ENCODE peak calls at places on chromosomes 12 and 14, in nine cellular contexts. One of them, this sample, is unnamed.

GRCh38 chr12:124125472-124125871 is 152.5 kb downstream of the ZNF664 start:
- DNase-seq in HFF-Myc: no peak
- DNase-seq in PC-9: no peak
- DNase-seq in bronchial epithelial cell: peak
- DNase-seq in epithelial cell of esophagus: peak
- DNase-seq in progenitor cell of endocrine pancreas: no peak
- DNase-seq in GM20000: peak
- DNase-seq in glutamatergic neuron: no peak
- DNase-seq in fibroblast of pulmonary artery: no peak
- DNase-seq in this sample: no peak

GRCh38 chr14:94128216-94128839 is 1.1 kb downstream of the IFI27L2 start:
- DNase-seq in HFF-Myc: no peak
- DNase-seq in PC-9: no peak
- DNase-seq in bronchial epithelial cell: no peak
- DNase-seq in epithelial cell of esophagus: no peak
- DNase-seq in progenitor cell of endocrine pancreas: no peak
- DNase-seq in GM20000: no peak
- DNase-seq in glutamatergic neuron: no peak
- DNase-seq in fibroblast of pulmonary artery: no peak
- DNase-seq in this sample: no peak

GRCh38 chr14:100826371-100827139 is 637 bp downstream of the MEG3 start:
- DNase-seq in HFF-Myc: no peak
- DNase-seq in PC-9: no peak
- DNase-seq in bronchial epithelial cell: no peak
- DNase-seq in epithelial cell of esophagus: no peak
- DNase-seq in progenitor cell of endocrine pancreas: no peak
- DNase-seq in GM20000: no peak
- DNase-seq in glutamatergic neuron: no peak
- DNase-seq in fibroblast of pulmonary artery: no peak
- DNase-seq in this sample: no peak

GRCh38 chr14:66403183-66403582 is 83.0 kb upstream of the CCDC196 start:
- DNase-seq in HFF-Myc: peak
- DNase-seq in PC-9: no peak
- DNase-seq in bronchial epithelial cell: peak
- DNase-seq in epithelial cell of esophagus: peak
- DNase-seq in progenitor cell of endocrine pancreas: no peak
- DNase-seq in GM20000: peak
- DNase-seq in glutamatergic neuron: no peak
- DNase-seq in fibroblast of pulmonary artery: peak
- DNase-seq in this sample: no peak

GRCh38 chr12:46258129-46258528 is 10.7 kb downstream of the SLC38A1 start:
- DNase-seq in HFF-Myc: no peak
- DNase-seq in PC-9: no peak
- DNase-seq in bronchial epithelial cell: no peak
- DNase-seq in epithelial cell of esophagus: no peak
- DNase-seq in progenitor cell of endocrine pancreas: no peak
- DNase-seq in GM20000: no peak
- DNase-seq in glutamatergic neuron: no peak
- DNase-seq in fibroblast of pulmonary artery: no peak
- DNase-seq in this sample: no peak

GRCh38 chr12:124464830-124465229 is 102.6 kb downstream of the NCOR2 start:
- DNase-seq in HFF-Myc: no peak
- DNase-seq in PC-9: no peak
- DNase-seq in bronchial epithelial cell: no peak
- DNase-seq in epithelial cell of esophagus: peak
- DNase-seq in progenitor cell of endocrine pancreas: no peak
- DNase-seq in GM20000: no peak
- DNase-seq in glutamatergic neuron: no peak
- DNase-seq in fibroblast of pulmonary artery: no peak
- DNase-seq in this sample: no peak

GRCh38 chr14:90846511-90846910 is 30.3 kb upstream of the TTC7B start:
- DNase-seq in HFF-Myc: no peak
- DNase-seq in PC-9: no peak
- DNase-seq in bronchial epithelial cell: peak
- DNase-seq in epithelial cell of esophagus: peak
- DNase-seq in progenitor cell of endocrine pancreas: no peak
- DNase-seq in GM20000: no peak
- DNase-seq in glutamatergic neuron: no peak
- DNase-seq in fibroblast of pulmonary artery: no peak
- DNase-seq in this sample: no peak

GRCh38 chr14:101857226-101857625 is 95.7 kb downstream of the PPP2R5C start:
- DNase-seq in HFF-Myc: no peak
- DNase-seq in PC-9: no peak
- DNase-seq in bronchial epithelial cell: peak
- DNase-seq in epithelial cell of esophagus: no peak
- DNase-seq in progenitor cell of endocrine pancreas: no peak
- DNase-seq in GM20000: no peak
- DNase-seq in glutamatergic neuron: no peak
- DNase-seq in fibroblast of pulmonary artery: no peak
- DNase-seq in this sample: no peak

GRCh38 chr12:102958073-102958829 is 777 bp downstream of the ASCL1 start:
- DNase-seq in HFF-Myc: no peak
- DNase-seq in PC-9: no peak
- DNase-seq in bronchial epithelial cell: no peak
- DNase-seq in epithelial cell of esophagus: peak
- DNase-seq in progenitor cell of endocrine pancreas: peak
- DNase-seq in GM20000: peak
- DNase-seq in glutamatergic neuron: peak
- DNase-seq in fibroblast of pulmonary artery: peak
- DNase-seq in this sample: no peak

GRCh38 chr14:58826845-58827686 is 189.3 kb downstream of the DACT1 start:
- DNase-seq in HFF-Myc: no peak
- DNase-seq in PC-9: no peak
- DNase-seq in bronchial epithelial cell: no peak
- DNase-seq in epithelial cell of esophagus: no peak
- DNase-seq in progenitor cell of endocrine pancreas: no peak
- DNase-seq in GM20000: no peak
- DNase-seq in glutamatergic neuron: no peak
- DNase-seq in fibroblast of pulmonary artery: no peak
- DNase-seq in this sample: no peak

GRCh38 chr14:69328765-69329164 is 68.8 kb downstream of the GALNT16 start:
- DNase-seq in HFF-Myc: no peak
- DNase-seq in PC-9: no peak
- DNase-seq in bronchial epithelial cell: no peak
- DNase-seq in epithelial cell of esophagus: no peak
- DNase-seq in progenitor cell of endocrine pancreas: no peak
- DNase-seq in GM20000: no peak
- DNase-seq in glutamatergic neuron: no peak
- DNase-seq in fibroblast of pulmonary artery: no peak
- DNase-seq in this sample: no peak

GRCh38 chr12:63362801-63363200 is 211.8 kb upstream of the AVPR1A start:
- DNase-seq in HFF-Myc: peak
- DNase-seq in PC-9: no peak
- DNase-seq in bronchial epithelial cell: peak
- DNase-seq in epithelial cell of esophagus: peak
- DNase-seq in progenitor cell of endocrine pancreas: no peak
- DNase-seq in GM20000: no peak
- DNase-seq in glutamatergic neuron: no peak
- DNase-seq in fibroblast of pulmonary artery: no peak
- DNase-seq in this sample: no peak

GRCh38 chr12:132222808-132223173 is 78.5 kb downstream of the NOC4L start:
- DNase-seq in HFF-Myc: no peak
- DNase-seq in PC-9: no peak
- DNase-seq in bronchial epithelial cell: no peak
- DNase-seq in epithelial cell of esophagus: no peak
- DNase-seq in progenitor cell of endocrine pancreas: no peak
- DNase-seq in GM20000: no peak
- DNase-seq in glutamatergic neuron: no peak
- DNase-seq in fibroblast of pulmonary artery: no peak
- DNase-seq in this sample: no peak

GRCh38 chr12:13223941-13224340 is 27.4 kb downstream of the EMP1 start:
- DNase-seq in HFF-Myc: no peak
- DNase-seq in PC-9: no peak
- DNase-seq in bronchial epithelial cell: no peak
- DNase-seq in epithelial cell of esophagus: no peak
- DNase-seq in progenitor cell of endocrine pancreas: no peak
- DNase-seq in GM20000: no peak
- DNase-seq in glutamatergic neuron: no peak
- DNase-seq in fibroblast of pulmonary artery: peak
- DNase-seq in this sample: no peak

GRCh38 chr14:79809849-79810612 is 401.3 kb downstream of the DIO2 start:
- DNase-seq in HFF-Myc: no peak
- DNase-seq in PC-9: peak
- DNase-seq in bronchial epithelial cell: peak
- DNase-seq in epithelial cell of esophagus: peak
- DNase-seq in progenitor cell of endocrine pancreas: no peak
- DNase-seq in GM20000: no peak
- DNase-seq in glutamatergic neuron: no peak
- DNase-seq in fibroblast of pulmonary artery: peak
- DNase-seq in this sample: no peak

DNA sequence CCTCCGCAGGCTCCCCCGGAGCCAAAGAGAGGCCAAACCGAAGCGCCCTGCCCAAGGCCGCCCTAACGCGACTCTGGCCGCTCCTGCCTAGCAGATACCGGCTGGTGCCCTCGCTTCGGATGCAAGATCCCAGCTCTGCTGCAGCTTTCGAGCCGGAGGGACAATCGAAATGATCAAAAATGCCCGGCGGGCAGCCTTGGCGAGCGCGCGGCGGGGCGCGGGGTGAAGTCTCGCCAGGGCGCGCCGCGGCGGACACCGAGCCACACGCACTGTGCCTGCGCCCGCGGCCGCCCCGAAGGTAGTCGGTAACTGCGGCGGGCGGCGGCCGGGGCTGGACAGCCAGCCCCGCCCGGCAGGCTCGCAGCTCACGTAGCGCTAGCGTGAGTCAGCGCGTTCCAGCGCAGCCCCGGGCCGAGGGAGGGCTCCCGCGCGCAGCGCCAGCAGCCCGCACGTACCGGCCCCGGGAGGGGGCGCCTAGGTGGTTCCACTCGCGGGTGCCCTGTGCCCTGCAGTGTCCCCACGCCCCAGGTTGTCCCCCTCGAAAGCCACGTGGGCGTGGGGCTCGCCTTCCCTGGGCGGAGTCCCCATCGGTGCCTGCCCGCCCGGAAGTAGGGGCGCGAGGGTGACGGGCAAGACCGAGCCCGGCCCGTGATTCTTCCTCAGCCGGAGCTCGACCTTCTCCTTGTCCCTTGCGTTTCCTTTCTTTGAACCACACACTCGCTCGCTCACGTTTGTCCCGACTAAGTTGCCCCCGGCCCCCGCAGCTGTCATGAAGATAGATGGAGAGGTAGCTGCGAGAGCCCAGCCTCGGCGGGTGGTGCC is 109.3 kb upstream of the EGLN3 start:
- DNase-seq in HFF-Myc: no peak
- DNase-seq in PC-9: peak
- DNase-seq in bronchial epithelial cell: peak
- DNase-seq in epithelial cell of esophagus: peak
- DNase-seq in progenitor cell of endocrine pancreas: peak
- DNase-seq in GM20000: peak
- DNase-seq in glutamatergic neuron: peak
- DNase-seq in fibroblast of pulmonary artery: peak
- DNase-seq in this sample: peak
- TF ChIP-seq CTCF in HFF-Myc: peak
- TF ChIP-seq CTCF in PC-9: no peak
- TF ChIP-seq CTCF in bronchial epithelial cell: peak
- TF ChIP-seq CTCF in epithelial cell of esophagus: peak
- TF ChIP-seq CTCF in progenitor cell of endocrine pancreas: peak
- TF ChIP-seq CTCF in GM20000: peak
- TF ChIP-seq CTCF in glutamatergic neuron: no peak
- TF ChIP-seq CTCF in fibroblast of pulmonary artery: no peak
- TF ChIP-seq CTCF in this sample: peak

GRCh38 chr12:42240131-42240750 is 2.2 kb upstream of the YAF2 start:
- DNase-seq in HFF-Myc: no peak
- DNase-seq in PC-9: no peak
- DNase-seq in bronchial epithelial cell: no peak
- DNase-seq in epithelial cell of esophagus: no peak
- DNase-seq in progenitor cell of endocrine pancreas: no peak
- DNase-seq in GM20000: no peak
- DNase-seq in glutamatergic neuron: no peak
- DNase-seq in fibroblast of pulmonary artery: no peak
- DNase-seq in this sample: no peak
- TF ChIP-seq CTCF in HFF-Myc: no peak
- TF ChIP-seq CTCF in PC-9: no peak
- TF ChIP-seq CTCF in bronchial epithelial cell: no peak
- TF ChIP-seq CTCF in epithelial cell of esophagus: no peak
- TF ChIP-seq CTCF in progenitor cell of endocrine pancreas: no peak
- TF ChIP-seq CTCF in GM20000: no peak
- TF ChIP-seq CTCF in glutamatergic neuron: no peak
- TF ChIP-seq CTCF in fibroblast of pulmonary artery: no peak
- TF ChIP-seq CTCF in this sample: no peak

DNA sequence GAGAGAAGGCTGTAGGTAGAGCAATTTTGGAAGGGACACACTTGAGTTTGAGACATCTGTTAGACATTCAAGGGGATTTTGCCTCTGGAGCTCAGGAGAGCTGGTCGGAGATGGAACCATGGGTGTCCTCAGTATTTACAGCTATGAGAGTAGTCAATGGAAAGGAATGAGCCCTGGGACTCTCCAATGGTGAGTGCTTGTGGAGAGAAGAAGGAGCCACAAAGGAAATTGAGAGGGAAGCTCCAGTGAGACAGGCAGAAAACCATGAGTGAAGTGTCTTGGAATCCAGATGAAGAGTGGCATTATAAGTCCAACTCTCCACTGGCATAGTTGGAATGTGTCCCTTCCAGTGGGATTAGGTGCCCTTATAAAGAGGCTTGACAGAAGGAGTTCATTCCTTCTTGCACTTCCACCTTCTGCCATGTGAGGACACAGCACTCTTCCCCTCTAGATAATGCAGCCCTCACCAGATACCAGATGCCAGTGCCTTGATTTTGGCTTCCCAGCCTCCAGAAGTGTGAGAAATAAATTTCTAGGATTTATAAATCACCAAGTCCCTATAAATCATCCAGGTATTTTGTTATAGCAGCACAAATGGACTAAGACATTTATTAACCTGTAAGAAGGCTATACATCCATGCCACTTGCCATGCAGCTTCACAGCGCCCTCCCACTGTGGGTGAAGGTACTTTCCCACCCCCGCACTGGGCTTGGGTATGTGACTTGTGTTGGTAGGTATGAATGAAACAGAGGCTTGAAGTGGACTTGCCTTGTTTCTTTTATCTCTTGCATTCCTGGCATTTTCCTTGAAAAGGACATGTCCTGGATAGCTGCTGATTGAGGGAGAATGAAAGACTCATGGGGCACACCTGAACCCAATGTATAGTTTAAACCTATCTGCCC is 27.3 kb downstream of the LLPH start:
- DNase-seq in HFF-Myc: no peak
- DNase-seq in PC-9: no peak
- DNase-seq in bronchial epithelial cell: no peak
- DNase-seq in epithelial cell of esophagus: peak
- DNase-seq in progenitor cell of endocrine pancreas: no peak
- DNase-seq in GM20000: no peak
- DNase-seq in glutamatergic neuron: no peak
- DNase-seq in fibroblast of pulmonary artery: no peak
- DNase-seq in this sample: no peak
- TF ChIP-seq CTCF in HFF-Myc: peak
- TF ChIP-seq CTCF in PC-9: peak
- TF ChIP-seq CTCF in bronchial epithelial cell: peak
- TF ChIP-seq CTCF in epithelial cell of esophagus: peak
- TF ChIP-seq CTCF in progenitor cell of endocrine pancreas: peak
- TF ChIP-seq CTCF in GM20000: no peak
- TF ChIP-seq CTCF in glutamatergic neuron: peak
- TF ChIP-seq CTCF in fibroblast of pulmonary artery: peak
- TF ChIP-seq CTCF in this sample: no peak

DNA sequence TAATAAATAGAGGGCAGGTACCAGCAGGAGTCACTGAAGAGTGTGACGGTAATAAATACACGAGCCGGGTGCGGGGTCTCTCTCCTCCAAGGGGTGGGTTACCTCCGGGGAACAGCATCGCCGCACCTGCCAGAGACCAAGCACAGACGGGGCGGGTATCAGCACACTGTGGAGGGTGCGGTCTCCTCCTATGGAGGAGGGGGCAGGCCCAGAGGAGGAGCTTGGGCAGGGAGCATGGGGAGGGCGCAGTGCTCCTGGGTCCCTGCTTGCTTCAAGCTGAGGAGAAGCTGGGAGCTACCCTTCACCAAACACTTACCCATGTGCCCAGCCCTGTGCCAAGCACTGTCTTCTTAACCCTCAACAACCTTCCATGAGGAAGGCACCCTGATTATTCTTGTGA is 12.8 kb downstream of the PGF start:
- DNase-seq in HFF-Myc: no peak
- DNase-seq in PC-9: no peak
- DNase-seq in bronchial epithelial cell: no peak
- DNase-seq in epithelial cell of esophagus: no peak
- DNase-seq in progenitor cell of endocrine pancreas: no peak
- DNase-seq in GM20000: no peak
- DNase-seq in glutamatergic neuron: no peak
- DNase-seq in fibroblast of pulmonary artery: no peak
- DNase-seq in this sample: no peak
- TF ChIP-seq CTCF in HFF-Myc: no peak
- TF ChIP-seq CTCF in PC-9: no peak
- TF ChIP-seq CTCF in bronchial epithelial cell: no peak
- TF ChIP-seq CTCF in epithelial cell of esophagus: no peak
- TF ChIP-seq CTCF in progenitor cell of endocrine pancreas: no peak
- TF ChIP-seq CTCF in GM20000: no peak
- TF ChIP-seq CTCF in glutamatergic neuron: no peak
- TF ChIP-seq CTCF in fibroblast of pulmonary artery: no peak
- TF ChIP-seq CTCF in this sample: no peak

This sample was measured in ovary.